ENCODE peak calls at places on chromosomes 12 and 14, in eight cellular contexts. One of them, this sample, is unnamed.

GRCh38 chr14:49206832-49207231 is 379.3 kb downstream of the RPS29 start:
- DNase-seq in ELR: no peak
- DNase-seq in retinal pigment epithelial cell: no peak
- DNase-seq in ureter: no peak
- DNase-seq in esophagus squamous epithelium: no peak
- DNase-seq in stimulated activated CD8-positive, alpha-beta memory T cell treated with anti-CD3 and anti-CD28 coated beads, Interleukin-15, amount 100 ng/mL, for 1 hour: no peak
- DNase-seq in GM23338: peak
- DNase-seq in thoracic aorta: no peak
- DNase-seq in this sample: no peak

GRCh38 chr12:63070709-63071108 is 80.3 kb downstream of the AVPR1A start:
- DNase-seq in esophagus squamous epithelium: no peak
- DNase-seq in stimulated activated CD8-positive, alpha-beta memory T cell treated with anti-CD3 and anti-CD28 coated beads, Interleukin-15, amount 100 ng/mL, for 1 hour: no peak
- DNase-seq in retinal pigment epithelial cell: no peak
- DNase-seq in ELR: no peak
- DNase-seq in GM23338: no peak
- DNase-seq in thoracic aorta: no peak
- DNase-seq in ureter: no peak
- DNase-seq in this sample: no peak

GRCh38 chr14:73567365-73567764 is 1.6 kb upstream of the ACOT2 start:
- DNase-seq in thoracic aorta: no peak
- DNase-seq in retinal pigment epithelial cell: no peak
- DNase-seq in GM23338: no peak
- DNase-seq in ureter: no peak
- DNase-seq in esophagus squamous epithelium: no peak
- DNase-seq in stimulated activated CD8-positive, alpha-beta memory T cell treated with anti-CD3 and anti-CD28 coated beads, Interleukin-15, amount 100 ng/mL, for 1 hour: no peak
- DNase-seq in ELR: no peak
- DNase-seq in this sample: no peak

GRCh38 chr14:94541234-94541975 is 19.8 kb upstream of the SERPINA4 start:
- DNase-seq in ureter: no peak
- DNase-seq in esophagus squamous epithelium: no peak
- DNase-seq in ELR: no peak
- DNase-seq in stimulated activated CD8-positive, alpha-beta memory T cell treated with anti-CD3 and anti-CD28 coated beads, Interleukin-15, amount 100 ng/mL, for 1 hour: no peak
- DNase-seq in retinal pigment epithelial cell: no peak
- DNase-seq in GM23338: no peak
- DNase-seq in thoracic aorta: no peak
- DNase-seq in this sample: no peak

GRCh38 chr14:104927432-104927816 is 2.7 kb downstream of the PLD4 start:
- DNase-seq in stimulated activated CD8-positive, alpha-beta memory T cell treated with anti-CD3 and anti-CD28 coated beads, Interleukin-15, amount 100 ng/mL, for 1 hour: no peak
- DNase-seq in retinal pigment epithelial cell: no peak
- DNase-seq in ureter: no peak
- DNase-seq in esophagus squamous epithelium: no peak
- DNase-seq in thoracic aorta: no peak
- DNase-seq in GM23338: peak
- DNase-seq in ELR: no peak
- DNase-seq in this sample: no peak

GRCh38 chr14:99245541-99246511 is 26.2 kb downstream of the BCL11B start:
- DNase-seq in ELR: no peak
- DNase-seq in ureter: no peak
- DNase-seq in GM23338: peak
- DNase-seq in thoracic aorta: no peak
- DNase-seq in esophagus squamous epithelium: no peak
- DNase-seq in retinal pigment epithelial cell: no peak
- DNase-seq in stimulated activated CD8-positive, alpha-beta memory T cell treated with anti-CD3 and anti-CD28 coated beads, Interleukin-15, amount 100 ng/mL, for 1 hour: no peak
- DNase-seq in this sample: no peak

GRCh38 chr14:96235426-96235825 is 20.6 kb upstream of the BDKRB1 start:
- DNase-seq in ureter: no peak
- DNase-seq in stimulated activated CD8-positive, alpha-beta memory T cell treated with anti-CD3 and anti-CD28 coated beads, Interleukin-15, amount 100 ng/mL, for 1 hour: no peak
- DNase-seq in ELR: no peak
- DNase-seq in esophagus squamous epithelium: no peak
- DNase-seq in thoracic aorta: no peak
- DNase-seq in retinal pigment epithelial cell: no peak
- DNase-seq in GM23338: peak
- DNase-seq in this sample: no peak

GRCh38 chr14:104568620-104569019 is 10.9 kb upstream of the C14orf180 start:
- DNase-seq in thoracic aorta: no peak
- DNase-seq in stimulated activated CD8-positive, alpha-beta memory T cell treated with anti-CD3 and anti-CD28 coated beads, Interleukin-15, amount 100 ng/mL, for 1 hour: no peak
- DNase-seq in retinal pigment epithelial cell: no peak
- DNase-seq in esophagus squamous epithelium: no peak
- DNase-seq in ureter: no peak
- DNase-seq in GM23338: no peak
- DNase-seq in ELR: no peak
- DNase-seq in this sample: no peak

GRCh38 chr14:68210729-68211299 is 391.2 kb downstream of the RAD51B start:
- DNase-seq in stimulated activated CD8-positive, alpha-beta memory T cell treated with anti-CD3 and anti-CD28 coated beads, Interleukin-15, amount 100 ng/mL, for 1 hour: no peak
- DNase-seq in esophagus squamous epithelium: no peak
- DNase-seq in GM23338: no peak
- DNase-seq in thoracic aorta: no peak
- DNase-seq in retinal pigment epithelial cell: peak
- DNase-seq in ureter: no peak
- DNase-seq in ELR: peak
- DNase-seq in this sample: peak

GRCh38 chr12:14694145-14694544 is 2.3 kb downstream of the GUCY2C start:
- DNase-seq in stimulated activated CD8-positive, alpha-beta memory T cell treated with anti-CD3 and anti-CD28 coated beads, Interleukin-15, amount 100 ng/mL, for 1 hour: no peak
- DNase-seq in retinal pigment epithelial cell: no peak
- DNase-seq in ureter: no peak
- DNase-seq in esophagus squamous epithelium: no peak
- DNase-seq in ELR: no peak
- DNase-seq in thoracic aorta: no peak
- DNase-seq in GM23338: no peak
- DNase-seq in this sample: no peak

This sample was measured in AG09319.